ENCODE peak calls at places on chromosomes 6 and 20, in six cellular contexts. U, K, I, M, Q and L are unnamed samples.

GRCh38 chr6:129183681-129184216 is 300.8 kb downstream of the LAMA2 start:
- DNase-seq in I (no peak), Q (no peak), M (peak; percentile 14), U (no peak), K (no peak), L (no peak)

GRCh38 chr6:14743465-14744211 is 502.2 kb upstream of the JARID2 start:
- DNase-seq in Q (no peak), I (no peak), K (no peak), U (no peak), M (peak; percentile 100), L (no peak)

GRCh38 chr20:21520702-21521595 is 7.1 kb upstream of the NKX2-2 start:
- DNase-seq in Q (peak; percentile 59), I (peak; percentile 46), M (peak; percentile 55), U (no peak), K (no peak), L (peak; percentile 10)

GRCh38 chr6:147167009-147167408 is 37.2 kb upstream of the STXBP5 start:
- DNase-seq in U (no peak), K (no peak), I (no peak), M (no peak), Q (no peak), L (no peak)

GRCh38 chr6:138336221-138336620 is 41.5 kb upstream of the SMIM28 start:
- DNase-seq in U (no peak), M (no peak), K (no peak), I (no peak), Q (no peak), L (peak; percentile 14)

GRCh38 chr6:124984668-124985338 is 22.6 kb downstream of the RNF217 start:
- DNase-seq in K (no peak), M (peak; percentile 70), Q (no peak), U (no peak), I (no peak), L (no peak)

GRCh38 chr20:41245086-41245707 is 72.3 kb downstream of the ZHX3 start:
- DNase-seq in M (no peak), U (no peak), K (no peak), Q (peak; percentile 53), I (no peak), L (no peak)

GRCh38 chr20:34643919-34644318 is 33.0 kb downstream of the PIGU start:
- DNase-seq in U (no peak), K (no peak), I (no peak), Q (no peak), M (peak; percentile 29), L (no peak)

GRCh38 chr6:52507557-52508260 is 69.2 kb downstream of the TRAM2 start:
- DNase-seq in M (peak; percentile 85), I (no peak), U (no peak), K (no peak), Q (no peak), L (no peak)

GRCh38 chr6:159754959-159755914 is 6.6 kb upstream of the ACAT2 start:
- DNase-seq in Q (no peak), K (no peak), U (no peak), I (no peak), M (no peak), L (no peak)

GRCh38 chr6:71476872-71477271 is 188.3 kb downstream of the OGFRL1 start:
- DNase-seq in U (no peak), M (no peak), K (no peak), Q (no peak), I (no peak), L (no peak)

GRCh38 chr20:31913431-31914157 is 38.3 kb downstream of the PDRG1 start:
- DNase-seq in U (no peak), K (no peak), Q (no peak), I (no peak), M (no peak), L (no peak)

GRCh38 chr6:46994933-46995332 is 47.2 kb downstream of the ADGRF1 start:
- DNase-seq in M (no peak), K (no peak), U (no peak), Q (no peak), I (no peak), L (no peak)

GRCh38 chr6:79574636-79575035 is 37.4 kb upstream of the LCA5 start:
- DNase-seq in K (no peak), M (peak; percentile 77), I (no peak), Q (no peak), U (no peak), L (no peak)

GRCh38 chr6:159852877-159853276 is 37.9 kb upstream of the MAS1 start:
- DNase-seq in I (no peak), U (no peak), K (no peak), M (peak; percentile 30), Q (no peak), L (no peak)

GRCh38 chr6:138222901-138223546 is 4.7 kb upstream of the PBOV1 start:
- DNase-seq in U (no peak), M (no peak), Q (no peak), I (no peak), K (no peak), L (no peak)

GRCh38 chr20:34621383-34622367 is 55.2 kb downstream of the PIGU start:
- DNase-seq in U (no peak), I (no peak), K (no peak), Q (no peak), M (peak; percentile 31), L (no peak)

GRCh38 chr6:32153252-32153834 is 598 bp upstream of the PPT2 start:
- DNase-seq in I (peak; percentile 56), U (peak; percentile 68), M (no peak), Q (peak; percentile 45), K (no peak), L (peak; percentile 80)

GRCh38 chr20:10347481-10347880 is 86.5 kb downstream of the MKKS start:
- DNase-seq in I (no peak), Q (no peak), M (no peak), U (no peak), K (no peak), L (no peak)

GRCh38 chr6:140040391-140040790 is 665.9 kb upstream of the CITED2 start:
- DNase-seq in K (no peak), M (peak; percentile 70), U (no peak), Q (no peak), I (no peak), L (no peak)